ENCODE peak calls at places on chromosomes 4 and X, in eight cellular contexts. F, D, B, Z, T, W, E and V are unnamed samples.

GRCh38 chr4:22466582-22466981 is 49.3 kb downstream of the ADGRA3 start:
- DNase-seq in F (no peak), D (no peak), B (no peak), Z (no peak), T (no peak), W (no peak), E (no peak), V (no peak)

GRCh38 chrX:16970977-16971376 is 24.5 kb downstream of the REPS2 start:
- DNase-seq in F (no peak), D (no peak), B (no peak), Z (no peak), T (no peak), W (no peak), E (no peak), V (no peak)

GRCh38 chrX:55135171-55135570 is 46.4 kb downstream of the PAGE2 start:
- DNase-seq in F (no peak), D (no peak), B (peak; percentile 50), Z (no peak), T (peak; percentile 19), W (no peak), E (no peak), V (peak; percentile 24)

GRCh38 chrX:150227321-150227860 is 135.7 kb upstream of the MAMLD1 start:
- DNase-seq in F (peak; percentile 16), D (no peak), B (peak; percentile 1), Z (peak; percentile 5), T (no peak), W (no peak), E (no peak), V (no peak)

GRCh38 chr4:173468314-173468713 is 61.7 kb downstream of the HAND2 start:
- DNase-seq in F (no peak), D (no peak), B (no peak), Z (no peak), T (no peak), W (no peak), E (no peak), V (no peak)

GRCh38 chrX:147962476-147962875 is 18.7 kb upstream of the FMR1NB start:
- DNase-seq in F (no peak), D (no peak), B (no peak), Z (no peak), T (no peak), W (no peak), E (no peak), V (no peak)

GRCh38 chr4:17197070-17197469 is 298.6 kb upstream of the LDB2 start:
- DNase-seq in F (no peak), D (no peak), B (no peak), Z (no peak), T (no peak), W (no peak), E (no peak), V (no peak)

GRCh38 chr4:109434007-109434792 is 585 bp downstream of the SEC24B start:
- DNase-seq in F (no peak), D (no peak), B (peak; percentile 44), Z (peak; percentile 42), T (peak; percentile 56), W (peak; percentile 79), E (peak; percentile 78), V (peak; percentile 4)

GRCh38 chrX:16946361-16946964 is at the start of gene REPS2:
- DNase-seq in F (no peak), D (peak; percentile 94), B (peak; percentile 89), Z (peak; percentile 85), T (peak; percentile 82), W (peak; percentile 84), E (peak; percentile 94), V (peak; percentile 67)

GRCh38 chr4:15162465-15163283 is 160.4 kb downstream of the CPEB2 start:
- DNase-seq in F (no peak), D (no peak), B (no peak), Z (no peak), T (no peak), W (no peak), E (no peak), V (no peak)
- TF ChIP-seq CTCF in F (peak; percentile 23), D (peak; percentile 44), B (peak; percentile 15), Z (peak; percentile 2), T (no peak), W (no peak), E (peak; percentile 57), V (peak; percentile 37)

GRCh38 chrX:10945463-10945862 is 165.7 kb upstream of the HCCS start:
- DNase-seq in F (no peak), D (no peak), B (no peak), Z (no peak), T (no peak), W (no peak), E (no peak), V (no peak)
- H3K27ac ChIP-seq in F (no peak overlapping the region), D (no peak overlapping the region), B (no peak overlapping the region), Z (no peak overlapping the region), T (no peak overlapping the region), W (no peak overlapping the region), E (no peak overlapping the region), V (no peak overlapping the region)

DNA sequence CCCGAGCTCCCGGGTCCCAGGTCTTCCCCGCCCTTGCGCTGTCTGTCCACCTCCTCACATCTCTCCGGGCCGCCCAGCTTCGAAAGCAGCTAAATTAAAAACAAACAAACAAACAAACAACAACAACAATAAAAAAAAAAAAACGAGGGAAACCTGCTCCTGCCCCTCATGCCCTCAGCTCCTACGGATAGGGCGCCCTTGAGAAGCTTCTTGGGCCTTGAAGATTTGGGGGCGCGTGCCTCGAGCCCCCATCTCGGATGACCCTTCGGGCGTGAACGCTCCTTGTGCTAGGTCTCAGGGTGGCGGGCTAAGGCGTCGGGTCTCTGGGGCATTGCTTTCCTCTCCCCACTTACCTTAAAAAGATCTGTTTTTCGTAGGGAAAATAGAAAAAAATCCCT is 696 bp downstream of the NDNF start:
- DNase-seq in F (no peak), D (peak; percentile 43), B (no peak), Z (no peak), T (no peak), W (no peak), E (no peak), V (no peak)
- TF ChIP-seq CTCF in F (no peak), D (no peak), B (no peak), Z (no peak), T (no peak), W (no peak), E (no peak), V (peak; percentile 5)

GRCh38 chr4:72377491-72378194 is 191.4 kb downstream of the ADAMTS3 start:
- DNase-seq in F (no peak), D (no peak), B (no peak), Z (no peak), T (no peak), W (no peak), E (no peak), V (no peak)
- H3K27ac ChIP-seq in F (no peak overlapping the region), D (no peak overlapping the region), B (no peak overlapping the region), Z (no peak overlapping the region), T (no peak overlapping the region), W (no peak overlapping the region), E (no peak overlapping the region), V (no peak overlapping the region)

GRCh38 chrX:104565791-104566687 is at the start of gene IL1RAPL2:
- DNase-seq in F (no peak), D (peak; percentile 77), B (peak; percentile 38), Z (no peak), T (no peak), W (no peak), E (peak; percentile 77), V (no peak)
- TF ChIP-seq CTCF in F (no peak), D (peak; percentile 11), B (peak; percentile 25), Z (no peak), T (no peak), W (peak; percentile 14), E (peak; percentile 28), V (no peak)

GRCh38 chr4:168923526-168924194 is 86.4 kb downstream of the CBR4 start:
- DNase-seq in F (no peak), D (no peak), B (peak; percentile 73), Z (peak; percentile 54), T (peak; percentile 49), W (no peak), E (no peak), V (peak; percentile 57)

GRCh38 chr4:168924648-168925047 is 85.4 kb downstream of the CBR4 start:
- DNase-seq in F (no peak), D (no peak), B (no peak), Z (no peak), T (no peak), W (no peak), E (no peak), V (no peak)

GRCh38 chr4:168917150-168917779 is 92.8 kb downstream of the CBR4 start:
- DNase-seq in F (no peak), D (no peak), B (no peak), Z (no peak), T (no peak), W (no peak), E (no peak), V (no peak)

GRCh38 chr4:168919706-168920324 is 90.2 kb downstream of the CBR4 start:
- DNase-seq in F (no peak), D (no peak), B (no peak), Z (no peak), T (no peak), W (no peak), E (no peak), V (no peak)

DNA sequence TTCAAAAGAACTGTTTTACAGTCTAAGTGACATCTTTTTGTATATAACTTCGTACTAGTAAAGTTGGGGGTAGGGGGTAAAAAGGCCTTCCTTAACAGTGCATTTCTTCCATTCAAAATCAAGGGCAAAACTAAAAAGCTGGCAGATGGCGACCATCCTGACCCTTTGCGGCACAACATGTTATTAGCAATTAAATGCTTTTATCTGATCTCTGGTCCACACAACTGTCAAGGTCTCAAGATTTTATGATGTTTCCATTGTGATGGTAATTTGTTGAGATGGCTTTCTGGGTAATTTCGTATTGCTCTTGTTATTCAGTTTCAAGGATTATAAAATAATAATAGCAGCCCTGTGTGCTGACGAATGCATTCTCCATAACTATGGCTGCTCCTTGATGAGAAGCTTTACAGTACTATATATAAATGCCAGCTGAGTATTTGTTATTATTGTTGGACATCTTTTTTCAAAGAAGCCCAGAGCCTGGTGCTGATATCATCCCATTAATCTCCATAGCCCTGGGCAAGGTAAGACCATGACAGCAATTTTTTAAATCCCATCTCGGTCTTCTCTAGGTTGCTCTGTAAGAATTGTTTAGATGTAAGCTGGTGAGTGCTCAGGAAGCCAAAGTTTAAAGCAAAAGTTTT is 89.5 kb downstream of the CBR4 start:
- DNase-seq in F (no peak), D (no peak), B (no peak), Z (no peak), T (no peak), W (no peak), E (no peak), V (no peak)
- H3K27ac ChIP-seq in F (peak overlapping the region; percentile 44), D (no peak overlapping the region), B (no peak overlapping the region), Z (no peak overlapping the region), T (no peak overlapping the region), W (no peak overlapping the region), E (no peak overlapping the region), V (no peak overlapping the region)

GRCh38 chr4:76013540-76013939 is 6.2 kb upstream of the CXCL9 start:
- DNase-seq in F (no peak), D (no peak), B (no peak), Z (no peak), T (no peak), W (no peak), E (no peak), V (no peak)
- TF ChIP-seq CTCF in F (no peak), D (no peak), B (no peak), Z (no peak), T (no peak), W (no peak), E (no peak), V (no peak)